ENCODE peak calls at places on chromosomes 3 and 15, in seven cellular contexts. D is progenitor cell of endocrine pancreas, I is AG10803, Q is IMR-90, Z is foreskin fibroblast, C is cardiac muscle cell, G is pancreas. B is an unnamed sample.

GRCh38 chr3:170021083-170021482 is 16.7 kb upstream of the GPR160 start:
- DNase-seq in D (no peak), Z (no peak), C (no peak), G (no peak), Q (no peak), I (no peak), B (no peak)

GRCh38 chr3:16377196-16377595 is 112.2 kb downstream of the OXNAD1 start:
- DNase-seq in G (no peak), I (no peak), Z (no peak), D (no peak), C (no peak), Q (no peak), B (no peak)

GRCh38 chr3:72445827-72446405 is 402.3 kb downstream of the SHQ1 start:
- DNase-seq in Z (no peak), C (no peak), D (no peak), G (no peak), I (peak; percentile 24), Q (peak; percentile 3), B (no peak)

GRCh38 chr15:35308802-35309201 is 223.7 kb upstream of the NANOGP8 start:
- DNase-seq in I (peak; percentile 97), Q (peak; percentile 98), G (no peak), C (peak; percentile 46), D (no peak), Z (peak; percentile 93), B (no peak)

GRCh38 chr3:143991713-143992112 is 20.1 kb downstream of the DIPK2A start:
- DNase-seq in Q (no peak), Z (no peak), I (no peak), G (no peak), C (no peak), D (no peak), B (no peak)

GRCh38 chr3:141074529-141074928 is 23.4 kb downstream of the SPSB4 start:
- DNase-seq in I (no peak), Z (no peak), Q (no peak), C (peak; percentile 54), G (no peak), D (no peak), B (no peak)

GRCh38 chr15:83734487-83734886 is 80.6 kb downstream of the ADAMTSL3 start:
- DNase-seq in G (no peak), D (no peak), C (peak; percentile 5), Q (no peak), Z (no peak), I (no peak), B (no peak)

GRCh38 chr3:8967553-8967952 is 4.3 kb upstream of the RAD18 start:
- DNase-seq in I (no peak), G (no peak), D (no peak), C (no peak), Z (no peak), Q (no peak), B (no peak)

GRCh38 chr3:79937567-79937966 is 169.8 kb upstream of the ROBO1 start:
- DNase-seq in Z (no peak), G (no peak), C (no peak), D (no peak), I (no peak), Q (no peak), B (no peak)

GRCh38 chr3:55516391-55517030 is 29.4 kb upstream of the WNT5A start:
- DNase-seq in C (no peak), Z (no peak), D (no peak), I (no peak), G (no peak), Q (no peak), B (no peak)

GRCh38 chr3:128544190-128544589 is 51.2 kb upstream of the GATA2 start:
- DNase-seq in D (no peak), I (no peak), G (no peak), C (no peak), Q (no peak), Z (no peak), B (no peak)

GRCh38 chr3:49255112-49255511 is 21.9 kb downstream of the C3orf62 start:
- DNase-seq in C (no peak), D (no peak), G (no peak), Z (no peak), I (peak; percentile 58), Q (no peak), B (no peak)

GRCh38 chr3:78613366-78614008 is 1154.3 kb downstream of the ROBO1 start:
- DNase-seq in Z (no peak), G (no peak), C (no peak), Q (no peak), D (no peak), I (no peak), B (no peak)

DNA sequence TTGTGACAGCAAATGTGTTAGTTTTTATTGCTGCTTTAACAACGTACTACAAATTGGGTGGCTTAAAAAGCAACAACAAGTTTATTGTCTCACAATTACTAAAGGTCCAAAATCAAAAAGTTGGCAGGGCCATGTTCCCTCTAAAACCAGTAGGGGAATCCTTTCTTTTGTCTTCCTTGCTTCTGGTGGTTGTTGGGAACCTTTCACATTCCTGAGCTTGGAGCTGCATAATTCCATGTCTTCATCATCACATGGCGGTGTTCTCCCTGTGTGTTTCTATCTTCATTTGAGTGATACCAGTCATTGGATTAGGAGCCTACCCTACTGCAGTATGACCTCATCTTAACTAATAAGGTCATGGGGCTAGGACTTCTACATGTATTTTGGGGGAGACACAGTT is 7.4 kb downstream of the SPRED1 start:
- DNase-seq in C (no peak), Z (peak; percentile 24), Q (peak; percentile 32), D (no peak), G (no peak), I (peak; percentile 50), B (no peak)
- TF ChIP-seq CTCF in C (peak; percentile 21), Z (no peak), Q (peak; percentile 10), D (no peak), G (no peak), I (peak; percentile 28), B (no peak)

GRCh38 chr3:50885491-50885890 is 210.8 kb downstream of the DOCK3 start:
- DNase-seq in I (no peak), G (no peak), C (peak; percentile 30), Z (no peak), D (no peak), Q (no peak), B (no peak)
- TF ChIP-seq CTCF in I (peak; percentile 16), G (no peak), C (no peak), Z (no peak), D (peak; percentile 41), Q (no peak), B (peak; percentile 21)

DNA sequence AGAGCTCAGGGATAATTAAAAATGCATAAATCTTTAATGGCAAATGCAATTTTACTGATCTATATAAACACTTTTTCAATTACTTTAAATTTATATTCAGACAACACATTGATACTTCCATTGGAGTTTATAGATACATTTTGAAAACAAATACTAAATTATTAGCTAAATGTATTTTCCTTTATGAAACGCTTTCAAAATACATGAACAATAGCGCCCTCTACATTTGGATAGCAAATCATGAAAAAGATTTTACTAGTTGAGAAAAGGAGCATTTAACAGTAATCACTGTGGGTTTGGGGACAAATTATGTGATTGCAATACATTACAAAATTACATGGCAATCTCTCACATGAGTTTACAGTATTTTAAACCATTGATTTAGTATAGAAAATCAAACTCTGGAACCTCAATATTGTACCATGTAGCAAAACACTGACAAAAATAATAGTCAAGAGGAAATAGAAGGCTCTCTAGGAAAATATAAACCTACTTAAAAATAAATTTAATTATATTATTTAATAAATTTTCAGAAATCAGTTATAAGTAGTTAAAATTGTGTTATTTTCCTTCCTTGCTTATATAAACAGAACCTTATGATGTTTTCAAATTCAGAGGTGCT is 207.9 kb downstream of the ZIC1 start:
- DNase-seq in G (no peak), D (no peak), Z (no peak), I (peak; percentile 27), Q (peak; percentile 12), C (peak; percentile 70), B (no peak)
- TF ChIP-seq CTCF in G (no peak), D (peak; percentile 72), Z (peak; percentile 51), I (peak; percentile 60), Q (peak; percentile 52), C (peak; percentile 49), B (peak; percentile 74)

GRCh38 chr3:4245671-4246070 is 57.5 kb upstream of the SETMAR start:
- DNase-seq in D (no peak), I (no peak), Z (no peak), G (no peak), Q (no peak), C (peak; percentile 38), B (no peak)
- TF ChIP-seq CTCF in D (peak; percentile 37), I (no peak), Z (no peak), G (no peak), Q (no peak), C (no peak), B (no peak)

GRCh38 chr15:33730815-33731214 is 237.5 kb upstream of the CHRM5 start:
- DNase-seq in D (no peak), I (no peak), G (no peak), C (no peak), Z (no peak), Q (no peak), B (no peak)

GRCh38 chr15:33724321-33725036 is 243.8 kb upstream of the CHRM5 start:
- DNase-seq in D (no peak), C (peak; percentile 17), I (no peak), Q (no peak), Z (no peak), G (no peak), B (no peak)

GRCh38 chr15:33735143-33735542 is 233.2 kb upstream of the CHRM5 start:
- DNase-seq in G (no peak), I (no peak), Z (no peak), D (no peak), C (no peak), Q (no peak), B (no peak)

DNA sequence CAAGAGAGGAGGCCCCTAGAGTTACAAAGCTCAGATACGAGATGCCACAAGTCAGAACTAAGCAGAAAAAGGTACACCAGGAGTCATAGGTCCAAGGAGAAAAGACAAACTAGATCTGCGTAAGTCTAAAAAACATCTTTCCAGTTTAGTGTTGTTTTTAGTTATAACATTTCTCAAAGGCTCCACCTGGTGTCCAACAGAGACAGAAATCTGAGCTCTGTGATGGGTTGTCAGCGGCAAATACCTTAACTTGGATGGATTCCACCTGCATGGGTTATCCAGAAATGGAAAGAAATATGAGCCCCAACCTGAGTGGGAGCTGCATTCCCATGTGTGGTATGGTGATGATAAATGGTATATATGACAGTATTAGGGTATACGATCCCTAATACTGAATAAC is 238.6 kb upstream of the CHRM5 start:
- DNase-seq in G (no peak), Q (peak; percentile 5), C (peak; percentile 25), D (no peak), Z (no peak), I (no peak), B (no peak)
- TF ChIP-seq CTCF in G (no peak), Q (peak; percentile 13), C (no peak), D (peak; percentile 36), Z (no peak), I (no peak), B (no peak)

B was measured in glutamatergic neuron.